ENCODE peak calls at places on chromosomes 16 and 17, in seven cellular contexts. O, M, I, N, E, Q and D are unnamed samples.

GRCh38 chr17:17492085-17492484 is 4.1 kb downstream of the RASD1 start:
- DNase-seq in N (no peak), I (no peak), O (no peak), Q (no peak), M (no peak), E (no peak), D (no peak)

GRCh38 chr16:85850344-85850880 is 48.5 kb upstream of the IRF8 start:
- DNase-seq in M (no peak), Q (no peak), E (no peak), N (peak; percentile 47), O (no peak), I (no peak), D (no peak)

GRCh38 chr16:53781023-53781605 is 77.2 kb downstream of the FTO start:
- DNase-seq in N (peak; percentile 68), Q (no peak), O (no peak), M (peak; percentile 68), E (no peak), I (no peak), D (no peak)

GRCh38 chr17:17078832-17079231 is 36.6 kb downstream of the MPRIP start:
- DNase-seq in E (no peak), O (no peak), Q (no peak), I (no peak), N (no peak), M (no peak), D (no peak)

GRCh38 chr17:16927641-16928321 is 44.1 kb downstream of the TNFRSF13B start:
- DNase-seq in N (no peak), Q (no peak), O (no peak), I (no peak), E (no peak), M (no peak), D (no peak)

GRCh38 chr17:50516980-50517379 is 8.7 kb downstream of the MYCBPAP start:
- DNase-seq in M (no peak), Q (no peak), O (no peak), N (no peak), E (no peak), I (no peak), D (no peak)

GRCh38 chr17:7883781-7884386 is 4.7 kb upstream of the CHD3 start:
- DNase-seq in E (no peak), I (no peak), O (peak; percentile 42), N (no peak), M (peak; percentile 9), Q (no peak), D (peak; percentile 55)

GRCh38 chr17:27207073-27207511 is 86.8 kb upstream of the WSB1 start:
- DNase-seq in E (peak; percentile 22), N (no peak), I (no peak), O (no peak), M (no peak), Q (no peak), D (no peak)

GRCh38 chr16:51450913-51451312 is 299.8 kb upstream of the SALL1 start:
- DNase-seq in Q (no peak), M (no peak), O (no peak), N (no peak), I (no peak), E (no peak), D (no peak)

GRCh38 chr16:68200120-68200783 is 35.7 kb downstream of the ESRP2 start:
- DNase-seq in O (no peak), M (no peak), N (no peak), I (no peak), Q (no peak), E (no peak), D (no peak)

GRCh38 chr17:63929860-63930766 is 2.0 kb downstream of the CD79B start:
- DNase-seq in I (peak; percentile 51), Q (no peak), E (no peak), N (no peak), M (no peak), O (no peak), D (peak; percentile 31)

GRCh38 chr17:63932008-63932561 is at the start of gene CD79B:
- DNase-seq in I (peak; percentile 45), E (no peak), O (no peak), M (no peak), N (no peak), Q (no peak), D (peak; percentile 28)

GRCh38 chr17:63928966-63929695 is 3.0 kb downstream of the CD79B start:
- DNase-seq in E (no peak), O (no peak), N (no peak), I (no peak), M (no peak), Q (no peak), D (peak; percentile 21)

GRCh38 chr17:63932721-63933120 is 590 bp upstream of the CD79B start:
- DNase-seq in O (no peak), N (no peak), E (no peak), M (no peak), Q (no peak), I (no peak), D (peak; percentile 22)

DNA sequence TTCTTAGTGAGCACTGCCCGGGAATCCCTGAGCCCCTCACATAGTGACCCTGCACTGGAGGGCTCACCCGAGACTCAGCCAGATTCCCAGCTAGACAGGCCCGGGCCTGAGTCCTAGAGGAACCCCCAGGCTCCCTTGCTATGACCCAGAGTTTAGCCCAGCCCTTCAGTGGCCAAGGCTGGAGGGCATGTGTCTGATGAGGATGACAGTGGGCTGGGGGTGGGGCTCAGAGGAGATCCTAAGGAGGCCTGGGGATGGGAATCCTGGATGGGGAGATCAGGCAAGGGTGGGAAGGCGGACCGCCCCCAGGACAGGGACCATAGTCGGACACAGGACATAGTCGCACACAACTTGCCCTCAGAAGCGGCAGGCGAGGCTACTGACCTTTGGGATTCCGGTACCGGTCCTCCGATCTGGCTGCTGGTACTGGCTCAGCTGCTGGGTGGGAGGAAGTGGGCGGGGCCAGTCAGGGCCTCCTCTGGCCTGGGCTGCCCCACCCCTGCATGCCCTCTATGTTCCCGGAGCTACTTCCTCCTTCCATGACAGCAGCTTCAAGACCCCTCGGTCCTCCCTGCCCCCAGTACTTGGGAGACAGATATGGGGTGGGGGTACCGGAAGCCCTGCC is 1.1 kb downstream of the CD79B start:
- DNase-seq in M (no peak), N (no peak), Q (no peak), E (no peak), O (peak; percentile 80), I (peak; percentile 75), D (peak; percentile 50)
- TF ChIP-seq JUND in M (no peak), N (no peak), Q (no peak), E (no peak), O (no peak), I (no peak), D (no peak)

GRCh38 chr16:65226077-65226476 is 104.2 kb upstream of the CDH11 start:
- DNase-seq in N (no peak), O (no peak), M (no peak), Q (no peak), I (no peak), E (no peak), D (no peak)

GRCh38 chr16:65225488-65225887 is 103.6 kb upstream of the CDH11 start:
- DNase-seq in M (no peak), E (no peak), I (no peak), N (no peak), O (no peak), Q (no peak), D (no peak)

GRCh38 chr16:65227041-65227835 is 105.4 kb upstream of the CDH11 start:
- DNase-seq in N (no peak), E (no peak), M (no peak), Q (no peak), O (no peak), I (no peak), D (no peak)

GRCh38 chr16:65224994-65225393 is 103.1 kb upstream of the CDH11 start:
- DNase-seq in Q (no peak), N (no peak), O (no peak), I (no peak), M (no peak), E (no peak), D (no peak)

GRCh38 chr16:65229191-65229662 is 107.4 kb upstream of the CDH11 start:
- DNase-seq in E (no peak), Q (no peak), I (no peak), O (no peak), N (no peak), M (no peak), D (no peak)
- TF ChIP-seq JUND in E (no peak), Q (no peak), I (no peak), O (no peak), N (no peak), M (no peak), D (no peak)

GRCh38 chr17:38418693-38419507 is 9.4 kb upstream of the ARHGAP23 start:
- DNase-seq in M (no peak), O (peak; percentile 67), Q (no peak), I (peak; percentile 73), E (no peak), N (no peak), D (peak; percentile 88)

GRCh38 chr17:38416840-38417209 is 11.4 kb upstream of the ARHGAP23 start:
- DNase-seq in Q (no peak), E (no peak), I (no peak), O (no peak), N (no peak), M (no peak), D (no peak)

GRCh38 chr17:38415250-38416194 is 12.7 kb upstream of the ARHGAP23 start:
- DNase-seq in O (no peak), Q (peak; percentile 11), I (peak; percentile 86), M (peak; percentile 75), N (peak; percentile 59), E (peak; percentile 23), D (no peak)

GRCh38 chr17:38418069-38418692 is 10.1 kb upstream of the ARHGAP23 start:
- DNase-seq in E (no peak), N (no peak), Q (no peak), O (no peak), I (no peak), M (no peak), D (no peak)

DNA sequence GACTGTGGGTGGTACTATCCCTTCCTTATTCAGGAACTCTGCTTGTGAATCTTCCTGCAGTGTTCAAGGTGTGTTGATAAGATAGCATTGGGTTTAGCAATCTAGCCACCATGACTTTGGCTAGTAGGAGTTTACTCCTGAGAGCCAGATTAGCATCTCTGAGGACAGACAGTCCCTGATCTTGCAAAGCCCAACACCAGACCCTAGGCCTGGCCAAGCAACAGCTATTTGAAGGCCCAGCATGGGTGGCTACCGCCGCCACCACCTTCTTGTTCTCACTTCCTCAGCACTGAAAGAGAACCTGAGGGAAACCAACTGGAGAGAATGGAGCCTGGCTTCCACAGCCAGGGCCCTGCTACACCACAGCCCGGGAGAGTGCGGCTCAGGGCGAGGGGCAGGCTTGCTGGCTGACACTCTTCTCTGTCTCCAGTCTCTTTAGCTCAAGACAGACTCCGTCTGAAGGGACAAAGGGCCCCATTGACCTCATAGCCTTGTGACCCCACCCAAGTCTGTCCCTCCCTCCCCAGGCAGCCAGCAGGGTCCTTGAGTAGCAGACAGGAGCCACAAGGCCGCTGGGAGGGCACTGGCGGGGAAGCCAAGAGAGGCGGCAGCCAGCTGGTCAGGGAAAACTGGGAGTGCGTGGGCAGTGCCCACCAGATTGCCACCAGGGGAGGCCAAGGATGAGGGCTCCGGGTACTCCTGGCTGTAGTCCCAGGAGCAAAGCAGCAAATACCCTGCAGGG is 10.9 kb upstream of the ARHGAP23 start:
- DNase-seq in M (no peak), O (peak; percentile 75), E (no peak), I (no peak), N (no peak), Q (no peak), D (no peak)
- TF ChIP-seq JUND in M (no peak), O (no peak), E (no peak), I (no peak), N (no peak), Q (no peak), D (no peak)

DNA sequence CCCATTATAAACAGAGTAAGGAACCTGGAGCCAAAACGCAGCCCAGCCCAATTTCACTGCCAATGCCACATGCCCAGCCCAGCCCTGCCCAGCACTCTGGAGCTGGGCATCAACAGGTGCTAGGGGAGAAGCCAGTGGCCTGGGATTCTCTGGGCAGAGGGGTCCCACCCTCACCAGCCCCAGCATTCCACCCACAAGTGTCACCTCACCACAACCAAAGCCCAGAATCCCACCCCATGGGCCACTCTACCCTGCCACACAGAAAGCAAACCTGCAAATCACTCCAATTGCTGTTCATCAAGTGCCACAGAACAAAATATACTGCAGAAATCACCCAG is 102.5 kb upstream of the CDH5 start:
- DNase-seq in N (no peak), O (no peak), E (no peak), M (no peak), Q (no peak), I (no peak), D (no peak)
- TF ChIP-seq JUND in N (no peak), O (no peak), E (no peak), M (no peak), Q (no peak), I (no peak), D (no peak)